ENCODE peak calls at places on chromosomes 6 and 20, in four cellular contexts. Y is endodermal cell, X is HFF-Myc, V is colonic mucosa. C is an unnamed sample.

GRCh38 chr6:32291549-32291948 is 67.7 kb upstream of the NOTCH4 start:
- DNase-seq in Y (no peak), V (no peak), X (no peak), C (no peak)

GRCh38 chr6:20811112-20811746 is 277.0 kb downstream of the CDKAL1 start:
- DNase-seq in X (peak), V (no peak), Y (peak), C (no peak)

GRCh38 chr6:21749754-21750153 is 156.2 kb downstream of the SOX4 start:
- DNase-seq in V (no peak), X (no peak), Y (no peak), C (no peak)

GRCh38 chr20:62824476-62825287 is 7.8 kb downstream of the COL9A3 start:
- DNase-seq in X (no peak), Y (peak), V (peak), C (no peak)

GRCh38 chr6:99589290-99589672 is 17.4 kb upstream of the PRDM13 start:
- DNase-seq in X (no peak), V (no peak), Y (no peak), C (peak)

GRCh38 chr6:151240861-151241642 is 1.3 kb downstream of the AKAP12 start:
- DNase-seq in Y (peak), X (peak), V (peak), C (peak)

GRCh38 chr20:9110365-9110764 is 41.5 kb downstream of the PLCB4 start:
- DNase-seq in Y (no peak), V (no peak), X (no peak), C (no peak)

GRCh38 chr20:18057994-18058349 is 256 bp upstream of the OVOL2 start:
- DNase-seq in X (no peak), Y (no peak), V (no peak), C (no peak)

GRCh38 chr6:37866590-37867507 is 47.3 kb downstream of the ZFAND3 start:
- DNase-seq in V (no peak), Y (no peak), X (no peak), C (no peak)

GRCh38 chr6:1509241-1509640 is 100.5 kb upstream of the FOXC1 start:
- DNase-seq in V (no peak), Y (no peak), X (no peak), C (no peak)

GRCh38 chr20:38471987-38472512 is 593 bp upstream of the RALGAPB start:
- DNase-seq in Y (no peak), X (no peak), V (no peak), C (no peak)

GRCh38 chr6:151070666-151071065 is 169.1 kb upstream of the AKAP12 start:
- DNase-seq in V (no peak), X (no peak), Y (no peak), C (no peak)

GRCh38 chr6:3749390-3749978 is 2.0 kb downstream of the PXDC1 start:
- DNase-seq in X (no peak), V (peak), Y (no peak), C (peak)

GRCh38 chr6:168039301-168039700 is 39.7 kb downstream of the FRMD1 start:
- DNase-seq in Y (no peak), X (no peak), V (no peak), C (no peak)

GRCh38 chr6:149026530-149026942 is 279.7 kb downstream of the UST start:
- DNase-seq in V (peak), X (peak), Y (peak), C (no peak)

GRCh38 chr6:47670851-47671250 is 27.5 kb upstream of the ADGRF4 start:
- DNase-seq in X (no peak), Y (peak), V (no peak), C (no peak)

GRCh38 chr6:104784884-104785283 is 74.8 kb downstream of the HACE1 start:
- DNase-seq in Y (no peak), V (no peak), X (peak), C (no peak)

GRCh38 chr20:41726727-41727126 is 108.5 kb upstream of the CHD6 start:
- DNase-seq in Y (no peak), X (no peak), V (no peak), C (no peak)

GRCh38 chr20:54405540-54405939 is 69.9 kb upstream of the DOK5 start:
- DNase-seq in X (no peak), Y (no peak), V (no peak), C (no peak)

GRCh38 chr6:79277109-79277508 is 42.6 kb upstream of the HMGN3 start:
- DNase-seq in X (no peak), V (no peak), Y (no peak), C (no peak)

GRCh38 chr20:4848041-4848440 is 126.3 kb downstream of the PRND start:
- DNase-seq in Y (no peak), V (no peak), X (no peak), C (no peak)

DNA sequence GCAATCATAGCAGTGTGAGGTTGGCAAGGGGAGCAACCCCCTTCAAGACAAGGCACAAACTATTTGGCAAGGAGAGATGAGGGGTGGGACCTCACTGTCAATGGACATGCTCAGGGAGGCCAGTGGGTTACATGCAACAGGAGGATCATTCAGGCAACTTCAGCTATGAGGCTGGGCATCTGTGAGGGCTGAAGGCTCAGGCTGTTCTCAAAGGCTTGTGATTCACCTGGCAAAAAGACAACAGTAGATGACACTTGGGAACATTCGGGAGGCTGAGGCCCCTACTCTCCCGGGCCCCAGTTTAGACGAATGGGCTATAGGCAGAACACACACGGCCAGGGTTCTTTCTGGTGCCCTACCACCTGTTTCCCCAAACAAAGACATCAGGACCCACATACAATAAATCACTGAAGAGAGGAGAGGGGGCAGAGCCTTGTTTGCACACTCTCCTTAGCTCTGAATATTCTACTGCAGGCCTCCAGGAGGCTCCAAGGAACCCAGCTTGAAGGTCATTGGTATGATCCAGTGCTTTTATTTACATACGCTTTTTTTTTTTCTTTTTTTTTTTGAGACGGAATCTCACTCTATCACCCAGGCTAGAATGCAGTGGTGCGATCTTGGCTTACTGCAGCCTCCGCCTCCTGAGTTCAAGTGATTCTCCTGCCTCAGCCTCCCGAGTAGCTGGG is 7.9 kb downstream of the TUBB start:
- DNase-seq in V (no peak), Y (no peak), X (no peak), C (no peak)
- TF ChIP-seq CTCF in V (no peak), Y (peak), X (no peak), C (no peak)

DNA sequence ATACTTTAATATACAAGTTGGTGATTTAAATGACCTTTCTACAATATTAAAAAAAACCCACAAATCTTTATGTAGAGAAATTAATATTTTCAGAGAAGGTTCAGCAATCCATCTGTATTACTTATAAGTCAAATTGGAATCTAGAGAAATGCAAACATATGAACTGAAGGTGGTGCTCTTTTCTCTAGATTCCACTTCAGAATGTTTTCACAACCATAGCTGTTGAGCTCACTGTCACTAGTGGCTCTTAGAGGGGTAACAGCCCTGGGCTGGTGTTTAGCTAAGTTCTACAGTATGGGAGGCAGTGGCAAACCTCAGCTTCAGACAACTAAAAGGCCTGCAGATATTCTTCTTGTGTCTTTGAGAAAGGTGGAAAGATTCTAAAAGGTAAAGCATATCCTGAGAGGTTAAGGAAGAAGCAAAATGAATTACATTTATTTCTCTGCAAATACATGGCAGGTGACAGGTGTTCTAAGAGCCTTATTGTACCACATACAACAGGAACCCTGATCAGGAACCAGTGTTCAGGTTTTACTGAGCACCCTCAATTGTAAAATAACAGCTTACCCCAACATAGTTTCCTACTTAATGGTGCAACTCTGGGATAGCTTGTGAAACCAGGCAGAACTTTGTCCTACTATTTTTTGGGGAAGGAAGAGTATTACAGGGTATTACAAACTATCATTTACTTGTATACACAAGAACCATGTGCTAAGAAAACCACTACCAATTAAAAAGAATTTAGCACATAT is 56.6 kb upstream of the SAMHD1 start:
- DNase-seq in Y (no peak), X (no peak), V (no peak), C (no peak)
- TF ChIP-seq CTCF in Y (peak), X (no peak), V (no peak), C (no peak)

GRCh38 chr6:5746392-5747140 is 260.2 kb downstream of the NRN1 start:
- DNase-seq in V (peak), Y (peak), X (peak), C (no peak)
- TF ChIP-seq CTCF in V (no peak), Y (peak), X (peak), C (no peak)

GRCh38 chr20:22684763-22685443 is 100.5 kb upstream of the FOXA2 start:
- DNase-seq in Y (no peak), V (no peak), X (no peak), C (no peak)
- TF ChIP-seq CTCF in Y (peak), V (no peak), X (no peak), C (no peak)

GRCh38 chr6:10847684-10848083 is 9.3 kb upstream of the MAK start:
- DNase-seq in X (no peak), V (no peak), Y (no peak), C (no peak)
- TF ChIP-seq CTCF in X (no peak), V (no peak), Y (peak), C (no peak)

GRCh38 chr20:34082232-34082887 is 29.7 kb downstream of the EIF2S2 start:
- DNase-seq in V (no peak), Y (no peak), X (no peak), C (no peak)

GRCh38 chr20:34084227-34084923 is 27.7 kb downstream of the EIF2S2 start:
- DNase-seq in X (no peak), V (no peak), Y (no peak), C (no peak)

GRCh38 chr20:34083781-34084180 is 28.3 kb downstream of the EIF2S2 start:
- DNase-seq in Y (no peak), V (no peak), X (no peak), C (no peak)

GRCh38 chr20:34085544-34086040 is 26.5 kb downstream of the EIF2S2 start:
- DNase-seq in V (no peak), Y (no peak), X (no peak), C (no peak)

DNA sequence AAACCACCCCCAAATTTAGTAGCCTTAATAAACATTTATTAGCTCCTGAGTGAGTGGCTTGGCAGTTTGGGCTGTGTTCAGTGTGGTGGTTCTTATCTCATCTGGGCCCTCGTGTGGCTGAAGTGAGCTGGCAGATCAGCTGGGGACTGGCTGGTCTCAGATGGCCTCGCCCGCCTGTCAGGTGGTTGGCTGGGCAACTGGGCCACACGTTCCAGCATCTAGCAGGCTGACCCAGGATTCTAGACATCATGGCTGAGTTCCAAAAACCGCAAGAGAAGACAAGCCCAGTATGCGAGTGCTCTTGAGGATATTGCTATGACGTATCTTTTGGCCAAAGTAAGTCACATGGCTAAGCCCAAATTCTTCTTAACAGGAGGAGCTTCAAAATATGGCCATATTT is 28.9 kb downstream of the EIF2S2 start:
- DNase-seq in X (peak), V (peak), Y (no peak), C (peak)
- TF ChIP-seq CTCF in X (no peak), V (no peak), Y (peak), C (no peak)

DNA sequence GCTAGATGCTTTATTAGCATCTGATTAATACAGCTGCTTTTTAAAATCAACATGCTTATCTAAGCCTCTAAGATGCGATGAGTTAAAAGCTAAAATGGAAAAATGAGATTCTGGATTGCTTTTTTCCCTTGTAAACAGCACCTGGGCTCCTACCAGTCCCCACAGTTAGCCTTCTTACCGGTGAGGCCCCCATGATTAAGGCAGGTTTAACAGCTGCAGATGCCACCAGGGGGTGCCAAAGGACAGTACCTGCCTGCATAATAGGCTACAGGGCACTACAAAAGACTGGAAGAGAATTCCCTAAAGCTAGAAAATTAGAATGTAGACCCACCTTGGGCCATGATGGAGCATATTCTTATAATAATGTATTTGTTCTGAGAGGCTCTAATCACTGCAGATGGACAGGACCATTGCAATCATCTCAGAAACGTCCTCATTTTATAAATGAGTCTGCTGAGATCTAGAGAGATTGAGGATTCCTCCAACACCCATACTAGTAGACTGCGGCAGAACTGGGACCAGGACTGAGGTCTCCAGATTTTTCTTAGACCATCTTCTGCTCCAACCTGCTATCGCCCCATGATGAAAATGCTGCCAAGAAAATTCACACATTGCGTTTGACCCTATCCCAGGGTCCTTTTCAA is 148.7 kb downstream of the RPS12 start:
- DNase-seq in V (peak), X (peak), Y (peak), C (peak)
- TF ChIP-seq CTCF in V (peak), X (peak), Y (peak), C (peak)

DNA sequence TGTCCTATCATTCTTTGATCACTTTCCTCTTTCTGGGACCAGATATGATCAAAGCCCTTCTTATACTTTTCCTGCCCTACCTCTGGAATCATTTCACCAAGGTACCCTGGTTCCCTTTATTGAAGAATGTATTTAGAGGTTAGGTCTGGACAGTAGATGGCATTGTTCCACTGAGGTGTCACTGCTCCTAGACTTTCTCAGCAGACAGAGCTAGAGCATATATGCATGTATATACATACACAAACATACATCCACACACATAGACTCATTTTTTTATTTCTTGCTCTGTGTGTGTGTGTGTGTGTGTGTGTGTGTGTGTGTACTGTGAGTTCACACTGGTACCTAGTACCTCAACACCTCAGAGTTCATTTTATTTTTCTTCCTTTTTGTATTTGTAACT is 40.9 kb downstream of the PTPRA start:
- DNase-seq in V (no peak), X (no peak), Y (no peak), C (no peak)
- TF ChIP-seq CTCF in V (no peak), X (peak), Y (no peak), C (no peak)

DNA sequence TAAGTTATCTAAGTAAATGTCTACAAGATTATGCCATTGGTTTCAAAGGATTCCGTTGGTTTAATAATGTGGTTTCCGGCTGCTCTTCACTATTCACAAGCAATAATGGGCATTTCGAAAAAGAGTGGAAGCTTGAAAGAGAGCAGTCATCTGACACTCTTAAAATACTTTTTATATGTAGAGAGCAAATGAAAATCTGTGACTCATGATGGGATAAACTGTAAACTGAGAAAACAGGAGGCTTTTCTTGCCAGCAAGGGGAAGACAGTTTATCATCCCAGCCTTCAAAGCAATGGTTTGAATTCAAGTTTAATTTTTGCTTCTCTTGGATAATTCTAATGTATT is 145.7 kb downstream of the KHDC1L start:
- DNase-seq in Y (no peak), V (no peak), X (no peak), C (no peak)
- TF ChIP-seq CTCF in Y (no peak), V (no peak), X (no peak), C (no peak)

GRCh38 chr6:137080711-137081110 is 35.9 kb upstream of the IL20RA start:
- DNase-seq in Y (no peak), V (no peak), X (no peak), C (no peak)

GRCh38 chr6:137081997-137082396 is 37.2 kb upstream of the IL20RA start:
- DNase-seq in V (no peak), Y (no peak), X (no peak), C (no peak)

GRCh38 chr6:137076277-137077068 is 31.7 kb upstream of the IL20RA start:
- DNase-seq in Y (peak), V (peak), X (peak), C (peak)
- TF ChIP-seq CTCF in Y (peak), V (peak), X (peak), C (peak)

C was measured in left lung.